ENCODE peak calls at places on chromosomes 3 and 15, in nine cellular contexts. W is tibial artery, U is heart left ventricle, Q is adrenal gland, T is mesendoderm, O is MM.1S, P is GM23338, E is stomach, X is left ventricle myocardium inferior. J is an unnamed sample.

GRCh38 chr3:192833177-192833890 is 84.3 kb downstream of the MB21D2 start:
- DNase-seq in E (no peak), Q (no peak), T (no peak), P (no peak), U (no peak), X (no peak), O (no peak), W (no peak), J (no peak)

GRCh38 chr3:114694251-114694650 is 400.4 kb downstream of the TIGIT start:
- DNase-seq in P (no peak), T (no peak), W (no peak), O (no peak), X (no peak), Q (no peak), E (no peak), U (no peak), J (no peak)

GRCh38 chr15:39598186-39598850 is 17.4 kb downstream of the THBS1 start:
- DNase-seq in U (no peak), W (no peak), O (no peak), Q (no peak), P (no peak), T (no peak), E (no peak), X (no peak), J (no peak)

GRCh38 chr3:65425880-65426279 is 612.8 kb downstream of the MAGI1 start:
- DNase-seq in O (no peak), E (no peak), X (no peak), U (no peak), T (peak), W (no peak), Q (no peak), P (peak), J (no peak)

GRCh38 chr3:30162579-30162978 is 443.8 kb upstream of the TGFBR2 start:
- DNase-seq in Q (no peak), U (no peak), O (no peak), P (no peak), X (no peak), T (no peak), E (no peak), W (no peak), J (no peak)

GRCh38 chr3:44363591-44363990 is 25.0 kb downstream of the TCAIM start:
- DNase-seq in T (no peak), Q (no peak), U (no peak), P (no peak), X (no peak), E (no peak), W (no peak), O (no peak), J (no peak)

GRCh38 chr3:44529927-44530326 is 25.1 kb upstream of the ZKSCAN7 start:
- DNase-seq in X (no peak), E (no peak), T (no peak), Q (no peak), O (peak), W (no peak), P (peak), U (no peak), J (no peak)

GRCh38 chr3:65342084-65342683 is 654.4 kb upstream of the ADAMTS9 start:
- DNase-seq in W (no peak), Q (peak), U (no peak), X (peak), T (peak), O (peak), E (peak), P (peak), J (peak)

GRCh38 chr3:130820976-130821375 is 72.9 kb upstream of the ATP2C1 start:
- DNase-seq in W (no peak), X (no peak), Q (peak), P (no peak), T (peak), U (no peak), O (no peak), E (no peak), J (peak)

GRCh38 chr3:16839271-16840110 is 45.3 kb upstream of the PLCL2 start:
- DNase-seq in P (no peak), E (no peak), W (no peak), Q (no peak), U (no peak), X (no peak), T (no peak), O (no peak), J (no peak)

GRCh38 chr15:48989175-48989574 is 25.5 kb upstream of the SHC4 start:
- DNase-seq in Q (no peak), U (no peak), E (no peak), P (no peak), O (no peak), T (no peak), W (no peak), X (no peak), J (no peak)

GRCh38 chr3:114329823-114330222 is 36.0 kb downstream of the TIGIT start:
- DNase-seq in P (no peak), O (no peak), U (no peak), X (no peak), E (no peak), T (no peak), W (no peak), Q (no peak), J (no peak)

GRCh38 chr3:133937756-133938601 is 42.3 kb upstream of the RAB6B start:
- DNase-seq in T (no peak), E (peak), U (peak), P (no peak), O (no peak), Q (no peak), W (no peak), X (no peak), J (no peak)

GRCh38 chr3:147356909-147357733 is 49.2 kb downstream of the ZIC4 start:
- DNase-seq in O (no peak), P (peak), Q (no peak), X (no peak), W (no peak), E (no peak), T (peak), U (no peak), J (no peak)

GRCh38 chr3:147356145-147356908 is 50.0 kb downstream of the ZIC4 start:
- DNase-seq in U (no peak), O (no peak), W (no peak), E (no peak), T (no peak), X (no peak), Q (no peak), P (no peak), J (no peak)

GRCh38 chr3:147359177-147360062 is 46.9 kb downstream of the ZIC4 start:
- DNase-seq in W (no peak), T (no peak), E (no peak), P (peak), Q (no peak), O (no peak), U (no peak), X (no peak), J (no peak)

GRCh38 chr3:147360936-147361670 is 45.2 kb downstream of the ZIC4 start:
- DNase-seq in O (peak), X (no peak), P (peak), T (no peak), E (no peak), Q (no peak), W (no peak), U (no peak), J (no peak)

GRCh38 chr3:147358144-147358992 is 48.0 kb downstream of the ZIC4 start:
- DNase-seq in Q (no peak), X (no peak), W (no peak), T (no peak), O (no peak), P (peak), U (no peak), E (no peak), J (no peak)
- H3K27ac ChIP-seq in Q (no peak), X (no peak), W (no peak), T (no peak), O (no peak), P (no peak), U (no peak), E (no peak), J (no peak)

GRCh38 chr15:80473574-80474223 is 69.5 kb downstream of the ARNT2 start:
- DNase-seq in O (no peak), E (no peak), P (peak), T (no peak), Q (no peak), U (no peak), W (no peak), X (no peak), J (no peak)
- H3K27ac ChIP-seq in O (no peak), E (no peak), P (peak), T (no peak), Q (no peak), U (no peak), W (no peak), X (no peak), J (no peak)

DNA sequence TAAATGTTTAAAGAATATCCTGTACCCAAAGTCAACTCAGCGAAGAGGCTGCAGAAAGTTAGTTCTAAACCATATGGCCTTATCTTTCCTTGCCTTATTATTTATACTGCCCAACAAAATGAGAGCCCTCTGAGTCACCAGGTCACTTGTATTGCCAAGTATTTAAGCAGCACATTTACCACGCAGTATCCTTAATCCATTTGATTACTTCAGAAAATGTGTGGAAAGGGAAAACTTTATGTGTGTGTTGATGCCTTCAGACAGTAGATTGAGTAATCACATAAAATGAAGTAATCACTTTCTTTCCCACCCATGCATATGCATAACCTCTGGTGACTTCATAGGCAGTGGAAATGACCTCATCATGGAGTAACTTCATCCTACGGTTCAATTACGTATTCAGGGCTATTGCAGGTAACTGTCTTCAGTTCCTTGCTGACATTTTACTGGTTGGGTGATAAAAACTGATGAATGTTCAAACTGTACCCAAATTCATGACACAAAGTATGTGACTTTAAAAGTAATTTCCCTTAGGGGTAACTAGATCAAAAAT is 7.5 kb upstream of the CADPS start:
- DNase-seq in W (no peak), X (no peak), U (no peak), T (peak), Q (no peak), E (no peak), O (no peak), P (no peak), J (no peak)
- H3K27ac ChIP-seq in W (no peak), X (no peak), U (no peak), T (no peak), Q (no peak), E (no peak), O (no peak), P (no peak), J (no peak)

GRCh38 chr15:74438206-74438605 is 4.4 kb upstream of the SEMA7A start:
- DNase-seq in W (no peak), P (no peak), E (no peak), U (no peak), Q (no peak), T (no peak), O (no peak), X (no peak), J (no peak)
- H3K27ac ChIP-seq in W (no peak), P (no peak), E (no peak), U (no peak), Q (no peak), T (no peak), O (no peak), X (no peak), J (no peak)

DNA sequence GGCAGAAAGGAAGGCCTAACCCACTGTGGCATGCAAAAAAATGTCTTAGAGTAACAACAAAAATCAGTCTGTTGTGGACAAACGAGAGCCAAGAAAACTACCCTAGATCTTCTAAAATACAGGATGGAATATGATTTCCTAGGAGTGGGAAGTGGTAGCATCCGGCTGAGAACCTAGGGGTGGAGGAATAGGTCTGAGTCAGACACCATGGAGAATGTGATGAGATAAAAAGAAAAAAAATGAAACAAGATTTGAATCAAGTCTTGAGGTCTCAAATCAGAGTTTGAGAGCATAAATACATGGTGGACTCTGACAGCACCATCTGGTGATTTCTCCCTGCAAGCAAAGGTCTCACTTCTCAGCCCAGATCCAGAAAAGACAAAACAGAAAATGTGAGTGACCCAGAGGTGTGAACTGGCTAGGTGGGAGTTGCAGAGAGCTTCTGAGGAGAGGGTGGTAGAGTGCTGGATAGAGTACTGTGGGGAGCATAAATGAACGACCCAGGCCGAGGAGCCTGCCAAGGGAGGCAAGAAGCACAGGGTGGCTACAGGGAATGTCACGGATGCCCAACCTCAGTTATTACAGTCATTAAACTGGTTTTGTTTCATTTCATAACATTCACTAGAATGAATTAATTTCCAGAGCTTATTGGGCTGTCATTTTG is 27.6 kb upstream of the VEPH1 start:
- DNase-seq in U (no peak), W (no peak), P (no peak), X (no peak), O (no peak), Q (no peak), E (no peak), T (no peak), J (no peak)
- H3K27ac ChIP-seq in U (no peak), W (no peak), P (no peak), X (no peak), O (no peak), Q (no peak), E (no peak), T (no peak), J (no peak)

DNA sequence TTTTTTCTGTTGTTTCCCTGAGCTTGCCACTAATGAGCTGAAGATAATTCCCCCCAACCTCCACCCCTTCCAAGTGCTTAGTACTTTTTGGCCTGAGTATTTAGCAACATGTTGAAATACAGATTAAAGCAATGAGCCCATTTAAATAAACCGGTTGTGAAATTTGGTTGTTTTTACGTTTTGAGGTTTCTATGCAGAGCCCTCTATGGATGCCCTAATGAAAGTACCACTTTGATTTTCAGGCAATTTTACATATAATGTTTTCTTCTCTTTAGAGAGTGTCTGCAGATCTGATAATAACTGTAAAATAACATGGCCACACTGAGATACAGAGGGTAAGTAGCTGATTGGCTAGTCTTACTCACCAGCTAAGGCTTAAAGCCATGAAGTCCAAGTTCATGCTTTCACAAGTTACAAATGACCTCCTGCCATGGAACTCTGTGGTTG is 139.4 kb upstream of the SLC7A14 start:
- DNase-seq in X (no peak), T (no peak), E (no peak), O (no peak), U (no peak), Q (no peak), P (no peak), W (no peak), J (no peak)
- H3K27ac ChIP-seq in X (no peak), T (no peak), E (no peak), O (no peak), U (no peak), Q (no peak), P (no peak), W (no peak), J (no peak)

DNA sequence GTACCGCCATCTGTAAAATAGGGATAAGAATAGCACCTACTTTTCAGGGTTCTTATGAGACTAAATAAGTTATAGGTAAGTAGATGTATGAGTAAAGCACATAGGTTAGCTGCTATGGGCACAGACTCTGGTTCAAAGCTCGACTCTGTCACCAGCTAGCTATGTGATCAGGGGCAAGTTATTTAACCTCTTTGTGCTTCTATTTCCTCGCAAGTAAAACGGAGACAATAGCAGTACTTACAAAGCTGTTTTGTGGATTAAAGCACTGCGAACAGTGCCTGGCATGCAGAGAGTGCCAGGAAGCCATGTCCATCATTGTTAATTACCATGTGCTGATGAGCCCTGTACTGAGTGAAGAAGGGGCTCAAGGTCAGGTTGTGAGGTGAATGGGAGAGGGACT is 1.9 kb downstream of the LAMP3 start:
- DNase-seq in P (no peak), Q (no peak), W (no peak), U (no peak), X (no peak), E (no peak), T (no peak), O (no peak), J (no peak)
- H3K27ac ChIP-seq in P (no peak), Q (no peak), W (no peak), U (no peak), X (no peak), E (no peak), T (no peak), O (no peak), J (peak)